ENCODE peak calls at places on chromosomes 11 and 22, in seven cellular contexts. E is neuronal stem cell, H is IMR-90, W is mesendoderm, F is H9, J is mesenchymal stem cell, S is H1. I is an unnamed sample.

GRCh38 chr11:44138980-44139379 is 43.5 kb downstream of the EXT2 start:
- DNase-seq in E (no peak), H (no peak), W (no peak), F (no peak), J (no peak), S (no peak), I (no peak)

GRCh38 chr11:112526699-112527410 is 266.2 kb upstream of the PLET1 start:
- DNase-seq in E (no peak), H (no peak), W (peak), F (no peak), J (peak), S (no peak), I (no peak)

GRCh38 chr11:46674463-46675287 is 25.7 kb downstream of the ARHGAP1 start:
- DNase-seq in E (peak), H (peak), W (peak), F (peak), J (no peak), S (peak), I (peak)

GRCh38 chr22:45318168-45318557 is 8.4 kb downstream of the FAM118A start:
- DNase-seq in E (no peak), H (peak), W (peak), F (no peak), J (peak), S (no peak), I (no peak)

GRCh38 chr11:17535488-17535887 is 8.7 kb downstream of the USH1C start:
- DNase-seq in E (no peak), H (no peak), W (no peak), F (no peak), J (no peak), S (no peak), I (no peak)

GRCh38 chr11:111946499-111946898 is 9.4 kb downstream of the DIXDC1 start:
- DNase-seq in E (no peak), H (no peak), W (no peak), F (no peak), J (no peak), S (no peak), I (no peak)

GRCh38 chr11:20351870-20352269 is 11.6 kb upstream of the HTATIP2 start:
- DNase-seq in E (no peak), H (no peak), W (peak), F (no peak), J (no peak), S (no peak), I (no peak)

GRCh38 chr11:17846852-17847453 is 112.4 kb downstream of the KCNC1 start:
- DNase-seq in E (peak), H (peak), W (peak), F (no peak), J (no peak), S (no peak), I (no peak)

GRCh38 chr11:2586091-2586792 is 113.6 kb downstream of the KCNQ1OT1 start:
- DNase-seq in E (no peak), H (no peak), W (no peak), F (peak), J (no peak), S (no peak), I (no peak)

GRCh38 chr22:49521787-49522224 is 305.9 kb downstream of the BRD1 start:
- DNase-seq in E (no peak), H (no peak), W (no peak), F (no peak), J (no peak), S (no peak), I (no peak)

GRCh38 chr22:37088750-37089408 is 20.6 kb downstream of the TMPRSS6 start:
- DNase-seq in E (no peak), H (no peak), W (no peak), F (no peak), J (no peak), S (no peak), I (no peak)

GRCh38 chr11:134261626-134262488 is 8.5 kb downstream of the ACAD8 start:
- DNase-seq in E (no peak), H (no peak), W (peak), F (peak), J (no peak), S (no peak), I (peak)

GRCh38 chr22:37267661-37268413 is 14.5 kb upstream of the CYTH4 start:
- DNase-seq in E (no peak), H (peak), W (no peak), F (peak), J (peak), S (no peak), I (no peak)

GRCh38 chr11:105189586-105189985 is 50.0 kb upstream of the CARD18 start:
- DNase-seq in E (no peak), H (no peak), W (no peak), F (no peak), J (peak), S (no peak), I (peak)

GRCh38 chr22:40404251-40405177 is 34.1 kb downstream of the SGSM3 start:
- DNase-seq in E (no peak), H (no peak), W (no peak), F (no peak), J (no peak), S (no peak), I (no peak)

GRCh38 chr11:102421262-102421661 is 31.3 kb downstream of the TMEM123 start:
- DNase-seq in E (no peak), H (no peak), W (no peak), F (no peak), J (no peak), S (no peak), I (no peak)

GRCh38 chr11:65988791-65989592 is 13.0 kb downstream of the EIF1AD start:
- DNase-seq in E (peak), H (peak), W (peak), F (peak), J (peak), S (peak), I (peak)

GRCh38 chr11:106608677-106609076 is 409.6 kb downstream of the GUCY1A2 start:
- DNase-seq in E (no peak), H (peak), W (no peak), F (no peak), J (peak), S (no peak), I (peak)

GRCh38 chr11:19281041-19281440 is 40.3 kb upstream of the E2F8 start:
- DNase-seq in E (no peak), H (no peak), W (peak), F (no peak), J (peak), S (no peak), I (no peak)

GRCh38 chr11:44833221-44833620 is 106.5 kb downstream of the TSPAN18 start:
- DNase-seq in E (no peak), H (no peak), W (no peak), F (no peak), J (no peak), S (no peak), I (no peak)

GRCh38 chr11:103051986-103052385 is 40.0 kb downstream of the DCUN1D5 start:
- DNase-seq in E (no peak), H (peak), W (no peak), F (no peak), J (no peak), S (no peak), I (no peak)

GRCh38 chr22:19066531-19067271 is 55.5 kb downstream of the DGCR2 start:
- DNase-seq in E (no peak), H (peak), W (no peak), F (no peak), J (peak), S (no peak), I (no peak)

GRCh38 chr22:46695346-46696224 is 42.5 kb downstream of the CERK start:
- DNase-seq in E (no peak), H (no peak), W (no peak), F (no peak), J (no peak), S (no peak), I (no peak)

GRCh38 chr22:50267591-50268390 is 2.4 kb downstream of the MAPK11 start:
- DNase-seq in E (no peak), H (peak), W (no peak), F (peak), J (no peak), S (no peak), I (no peak)

GRCh38 chr11:32792111-32792947 is 2.1 kb downstream of the CCDC73 start:
- DNase-seq in E (no peak), H (no peak), W (no peak), F (no peak), J (no peak), S (no peak), I (no peak)

GRCh38 chr11:111796696-111797095 is 30.5 kb upstream of the PPP2R1B start:
- DNase-seq in E (no peak), H (no peak), W (no peak), F (no peak), J (no peak), S (no peak), I (peak)

GRCh38 chr11:126510621-126511370 is 155.3 kb downstream of the ST3GAL4 start:
- DNase-seq in E (no peak), H (peak), W (peak), F (no peak), J (no peak), S (no peak), I (no peak)

GRCh38 chr22:48630848-48631247 is 1196.8 kb downstream of the BRD1 start:
- DNase-seq in E (no peak), H (no peak), W (no peak), F (no peak), J (no peak), S (no peak), I (no peak)

GRCh38 chr22:17101475-17102296 is 16.9 kb downstream of the IL17RA start:
- DNase-seq in E (no peak), H (no peak), W (no peak), F (no peak), J (no peak), S (no peak), I (no peak)

DNA sequence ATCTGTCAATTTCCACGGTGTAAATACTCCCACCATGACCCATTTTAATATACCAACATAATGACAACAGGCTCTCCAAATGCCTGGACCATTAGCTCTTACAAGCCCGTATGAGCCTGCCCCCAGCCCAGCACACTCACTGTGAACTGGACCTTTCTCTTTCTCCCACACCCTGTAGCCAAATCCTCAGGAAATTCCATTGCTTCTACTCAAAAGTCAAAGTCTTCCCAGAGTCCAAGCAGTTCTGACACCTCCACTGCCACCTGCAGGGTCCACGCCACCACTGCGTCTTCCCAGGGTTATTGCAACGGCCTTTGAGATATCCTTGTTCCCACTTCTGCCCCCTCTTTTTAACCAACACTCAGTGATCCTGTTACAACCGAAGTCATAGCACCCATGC is 110.1 kb upstream of the ASPHD2 start:
- DNase-seq in E (no peak), H (no peak), W (peak), F (no peak), J (no peak), S (no peak), I (peak)
- H3K18ac ChIP-seq in E (no peak), H (no peak), W (no peak), F (no peak), J (no peak), S (no peak), I (no peak)

DNA sequence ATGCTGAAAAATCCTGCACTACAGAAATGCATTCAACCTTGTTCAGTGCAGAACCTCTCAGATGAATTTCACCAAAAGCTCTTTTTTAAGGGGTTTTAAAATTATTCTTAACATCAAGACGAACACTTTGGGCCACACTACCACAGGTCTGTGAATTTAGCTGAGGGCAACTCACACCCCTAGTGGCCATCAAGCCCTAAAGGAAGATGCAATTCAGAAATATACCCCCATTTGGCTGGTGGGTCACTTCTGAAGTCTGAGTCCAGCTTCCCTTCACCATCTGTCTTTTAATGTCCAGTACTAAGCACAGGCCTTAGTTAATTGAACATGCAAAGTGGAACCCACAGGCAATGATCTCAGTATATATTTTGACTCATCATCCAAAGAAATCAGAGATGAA is 50.5 kb downstream of the FAM76B start:
- DNase-seq in E (no peak), H (no peak), W (peak), F (no peak), J (no peak), S (no peak), I (no peak)
- H3K18ac ChIP-seq in E (no peak), H (no peak), W (no peak), F (no peak), J (no peak), S (no peak), I (no peak)

GRCh38 chr22:26131755-26132154 is 37.5 kb upstream of the SEZ6L start:
- DNase-seq in E (no peak), H (no peak), W (no peak), F (no peak), J (no peak), S (no peak), I (no peak)

GRCh38 chr22:26139320-26139719 is 29.9 kb upstream of the SEZ6L start:
- DNase-seq in E (no peak), H (no peak), W (no peak), F (no peak), J (no peak), S (no peak), I (no peak)

GRCh38 chr22:26134654-26135330 is 34.5 kb upstream of the SEZ6L start:
- DNase-seq in E (no peak), H (no peak), W (peak), F (no peak), J (no peak), S (no peak), I (no peak)
- H3K18ac ChIP-seq in E (no peak), H (no peak), W (no peak), F (no peak), J (no peak), S (no peak), I (no peak)

DNA sequence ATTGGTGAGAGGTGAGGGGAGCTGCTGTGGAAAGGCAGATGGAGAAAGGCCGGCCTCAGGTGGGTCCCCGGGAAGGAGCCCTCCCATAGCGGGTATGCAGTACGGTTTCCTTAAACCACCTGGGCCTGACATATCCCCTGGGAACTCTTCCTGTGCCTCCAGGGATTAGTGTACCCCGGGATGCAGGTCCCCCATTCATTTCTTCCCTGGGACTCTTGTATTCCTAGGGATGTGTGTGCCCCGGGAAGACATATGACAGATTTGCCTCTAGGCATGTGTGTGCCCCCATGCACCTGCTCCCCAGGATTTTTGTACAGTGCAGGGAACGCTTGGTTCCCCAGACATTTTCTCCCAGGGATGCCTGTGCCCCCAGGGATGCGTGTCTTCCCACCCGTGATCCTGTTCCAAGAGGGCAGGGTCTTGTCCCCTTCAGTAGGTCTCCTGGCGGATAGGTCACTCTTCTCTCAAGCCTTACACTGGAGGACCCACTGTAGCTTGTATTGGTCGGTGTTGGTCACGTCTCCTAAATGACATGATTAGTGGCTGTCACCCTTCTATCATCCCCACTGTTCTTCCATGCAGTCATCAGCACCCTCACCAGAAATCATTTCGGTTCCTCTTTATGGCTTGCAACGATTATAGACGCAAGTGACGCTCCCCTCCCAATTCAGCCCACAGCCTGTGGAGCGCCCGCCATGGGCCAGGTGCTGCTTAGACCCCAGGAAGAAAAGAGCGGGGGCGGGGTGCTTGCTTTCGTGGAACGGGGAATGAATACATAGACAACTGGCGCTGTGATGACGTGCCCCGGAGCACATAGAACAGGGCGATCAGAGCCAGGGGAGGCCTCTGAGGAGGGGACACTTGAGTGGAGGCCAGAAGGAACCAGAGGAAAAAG is 1.3 kb downstream of the PARVB start:
- DNase-seq in E (no peak), H (no peak), W (no peak), F (no peak), J (no peak), S (no peak), I (peak)
- H3K18ac ChIP-seq in E (no peak), H (no peak), W (no peak), F (no peak), J (no peak), S (no peak), I (no peak)

GRCh38 chr22:42171417-42171816 is 40.8 kb upstream of the CYP2D6 start:
- DNase-seq in E (no peak), H (no peak), W (peak), F (no peak), J (no peak), S (no peak), I (no peak)

GRCh38 chr22:42170946-42171345 is 40.3 kb upstream of the CYP2D6 start:
- DNase-seq in E (no peak), H (no peak), W (no peak), F (no peak), J (no peak), S (no peak), I (no peak)

GRCh38 chr22:42167066-42167465 is 36.5 kb upstream of the CYP2D6 start:
- DNase-seq in E (no peak), H (no peak), W (no peak), F (no peak), J (no peak), S (no peak), I (no peak)

GRCh38 chr22:42168476-42168875 is 37.9 kb upstream of the CYP2D6 start:
- DNase-seq in E (no peak), H (no peak), W (no peak), F (no peak), J (no peak), S (no peak), I (no peak)

DNA sequence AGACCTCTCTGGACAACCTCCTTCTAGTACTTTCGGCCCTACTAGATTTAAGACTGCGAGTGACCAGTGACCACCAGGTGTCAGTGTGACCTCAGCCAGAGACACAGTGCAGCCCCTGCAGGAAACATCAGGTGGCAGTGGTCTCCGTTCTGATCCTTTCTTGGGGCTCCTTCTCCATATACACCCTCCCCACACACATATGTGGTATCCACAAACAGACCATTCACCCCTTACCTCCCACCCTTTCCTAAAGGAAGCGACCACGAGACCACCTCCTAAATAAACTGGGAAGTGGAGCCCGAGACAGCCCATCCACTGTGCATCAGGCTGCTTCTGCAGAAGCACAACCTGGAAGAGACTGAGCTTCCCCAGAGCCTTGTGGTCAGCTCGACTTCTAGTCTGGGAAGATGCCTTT is 38.5 kb upstream of the CYP2D6 start:
- DNase-seq in E (peak), H (peak), W (peak), F (peak), J (peak), S (peak), I (peak)
- H3K18ac ChIP-seq in E (no peak), H (no peak), W (no peak), F (no peak), J (no peak), S (no peak), I (no peak)

DNA sequence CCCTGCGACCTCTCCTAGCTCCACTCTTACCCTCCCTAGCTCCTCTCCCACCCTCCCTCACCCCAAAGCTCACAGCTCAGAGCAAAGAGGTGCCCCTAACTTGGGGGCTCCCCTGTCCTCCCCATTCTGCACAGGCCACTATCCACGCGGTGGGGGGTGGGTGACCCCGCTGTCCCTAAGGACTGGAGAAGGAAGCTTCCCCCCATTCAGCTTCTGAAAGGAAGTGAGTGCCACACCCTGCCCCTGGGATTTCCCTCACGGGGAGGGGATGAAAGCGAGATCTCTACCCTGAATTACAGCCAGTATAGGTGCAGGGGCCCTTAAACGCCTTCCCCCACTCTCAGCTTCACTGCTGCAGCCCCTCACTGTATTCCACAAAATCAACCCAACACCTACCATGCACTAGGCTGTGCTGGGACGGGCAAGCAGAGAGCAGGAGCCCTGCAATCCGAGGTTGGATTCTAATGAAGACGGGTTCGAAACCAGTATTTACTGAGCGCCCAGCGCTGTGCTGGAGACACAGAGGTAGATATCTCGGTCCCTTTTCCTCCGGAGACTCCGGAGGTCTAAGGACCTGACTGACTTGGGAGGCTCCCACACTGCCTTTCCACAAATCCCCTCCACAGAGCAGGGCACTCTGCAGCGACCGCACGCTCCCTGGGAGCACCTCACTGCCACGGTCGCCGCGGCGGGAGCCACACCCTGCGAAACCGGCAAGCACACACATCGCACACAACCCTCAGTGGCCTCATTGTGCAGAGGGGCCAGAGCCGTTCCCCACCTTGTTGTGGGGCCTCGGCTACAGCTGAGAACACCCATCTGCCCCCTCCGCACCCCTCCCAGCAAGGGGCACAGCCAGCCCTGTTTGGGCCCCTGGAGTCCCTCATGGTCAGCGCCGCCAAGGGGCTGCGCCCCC is 1.8 kb downstream of the AHNAK start:
- DNase-seq in E (no peak), H (no peak), W (no peak), F (no peak), J (peak), S (no peak), I (peak)
- H3K18ac ChIP-seq in E (peak), H (peak), W (peak), F (peak), J (peak), S (peak), I (peak)

DNA sequence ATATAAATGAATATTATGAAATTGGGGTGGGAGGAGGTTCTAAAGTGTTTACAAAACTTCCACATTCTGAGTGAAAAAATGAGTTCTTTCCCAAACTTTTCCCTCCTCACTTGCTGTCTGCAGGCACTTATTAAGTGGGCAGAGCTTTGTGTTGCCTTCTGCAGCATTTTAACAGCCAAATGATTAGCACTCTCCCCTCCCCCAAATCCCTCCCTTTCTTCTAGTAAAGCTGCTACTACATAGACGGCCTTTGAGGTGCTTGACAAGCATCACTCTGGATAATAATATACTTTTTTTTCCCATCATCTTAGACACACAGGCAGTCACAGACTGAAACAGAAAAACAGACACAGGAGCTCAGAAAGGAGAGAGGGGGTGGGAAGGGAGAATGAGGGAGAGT is 493.5 kb downstream of the DLG2 start:
- DNase-seq in E (no peak), H (no peak), W (peak), F (no peak), J (no peak), S (no peak), I (no peak)
- H3K18ac ChIP-seq in E (no peak), H (no peak), W (no peak), F (no peak), J (no peak), S (no peak), I (no peak)